ENCODE peak calls at places on chromosome 9, in six cellular contexts. M is coronary artery, I is omental fat pad, S is SK-MEL-5, R is DMS79 treated with DMSO at 0.1 percent for 48 hours, W is mesenteric fat pad. U is an unnamed sample.
A peak's percentile ranks its signal among the peaks of the same experiment; 100 is the strongest.

GRCh38 chr9:110986529-110986928 is 51.7 kb downstream of the LPAR1 start:
- DNase-seq in M (no peak), R (no peak), S (no peak), W (no peak), I (no peak), U (no peak)

GRCh38 chr9:16704489-16705111 is 165.9 kb downstream of the BNC2 start:
- DNase-seq in M (peak; percentile 79), R (no peak), I (no peak), S (no peak), W (no peak), U (no peak)

GRCh38 chr9:18390393-18390792 is 83.6 kb upstream of the ADAMTSL1 start:
- DNase-seq in M (no peak), R (no peak), S (no peak), W (no peak), I (no peak), U (no peak)

GRCh38 chr9:74366111-74366510 is 131.0 kb upstream of the RORB start:
- DNase-seq in W (no peak), M (no peak), S (no peak), I (no peak), R (no peak), U (no peak)

GRCh38 chr9:9122230-9122875 is 1322.8 kb upstream of the DMAC1 start:
- DNase-seq in R (no peak), W (no peak), I (no peak), S (no peak), M (no peak), U (no peak)

GRCh38 chr9:99019523-99020331 is 76.0 kb downstream of the COL15A1 start:
- DNase-seq in M (no peak), S (peak; percentile 14), W (no peak), R (no peak), I (no peak), U (peak; percentile 18)

GRCh38 chr9:16637938-16638337 is 232.5 kb downstream of the BNC2 start:
- DNase-seq in M (no peak), I (no peak), R (no peak), S (peak; percentile 22), W (no peak), U (no peak)

GRCh38 chr9:90014421-90014820 is 409.6 kb downstream of the GADD45G start:
- DNase-seq in R (peak; percentile 43), W (no peak), I (no peak), M (no peak), S (no peak), U (no peak)

GRCh38 chr9:109181284-109181683 is 14.2 kb upstream of the FRRS1L start:
- DNase-seq in R (no peak), W (no peak), I (no peak), M (no peak), S (no peak), U (no peak)

GRCh38 chr9:109817146-109817845 is 37.3 kb downstream of the PALM2AKAP2 start:
- DNase-seq in S (no peak), R (no peak), W (no peak), I (no peak), M (no peak), U (no peak)

GRCh38 chr9:108156270-108156998 is 666.9 kb upstream of the KLF4 start:
- DNase-seq in S (no peak), M (no peak), I (no peak), R (no peak), W (no peak), U (no peak)

GRCh38 chr9:13267743-13268142 is 11.7 kb downstream of the MPDZ start:
- DNase-seq in W (no peak), R (no peak), I (no peak), S (peak; percentile 66), M (no peak), U (peak; percentile 32)

GRCh38 chr9:129458663-129459549 is 162.0 kb downstream of the C9orf50 start:
- DNase-seq in I (no peak), S (no peak), R (peak; percentile 68), M (peak; percentile 89), W (no peak), U (no peak)

GRCh38 chr9:89695441-89695891 is 90.7 kb downstream of the GADD45G start:
- DNase-seq in M (no peak), I (no peak), W (no peak), S (no peak), R (no peak), U (no peak)

GRCh38 chr9:35859310-35859994 is 10.7 kb downstream of the OR13J1 start:
- DNase-seq in R (no peak), M (peak; percentile 70), W (peak; percentile 69), I (no peak), S (peak; percentile 21), U (no peak)

GRCh38 chr9:6052520-6052919 is 37.1 kb upstream of the RANBP6 start:
- DNase-seq in I (no peak), R (no peak), M (no peak), W (no peak), S (no peak), U (no peak)

GRCh38 chr9:113513111-113513510 is 49.6 kb downstream of the RGS3 start:
- DNase-seq in W (no peak), R (no peak), I (no peak), S (no peak), M (no peak), U (no peak)

GRCh38 chr9:101429736-101430135 is 5.8 kb downstream of the ALDOB start:
- DNase-seq in W (no peak), I (no peak), R (no peak), M (no peak), S (no peak), U (no peak)

GRCh38 chr9:130833324-130833990 is 1.6 kb upstream of the ABL1 start:
- DNase-seq in W (no peak), S (no peak), R (no peak), M (no peak), I (no peak), U (no peak)